ENCODE peak calls at places on chromosomes 4 and X, in seven cellular contexts. One of them, this sample, is unnamed.

GRCh38 chr4:38170800-38171199 is 210.6 kb downstream of the PTTG2 start:
- DNase-seq in neural progenitor cell: no peak
- DNase-seq in fibroblast of lung: peak; percentile 32
- DNase-seq in left ventricle myocardium inferior: no peak
- DNase-seq in stimulated activated CD8-positive, alpha-beta memory T cell treated with anti-CD3 and anti-CD28 coated beads, Interleukin-7, amount 100 ng/mL, for 1 hour: no peak
- DNase-seq in ovary: no peak
- DNase-seq in T-cell: no peak
- DNase-seq in this sample: no peak

GRCh38 chrX:46959101-46959500 is 46.9 kb downstream of the JADE3 start:
- DNase-seq in neural progenitor cell: no peak
- DNase-seq in fibroblast of lung: no peak
- DNase-seq in left ventricle myocardium inferior: no peak
- DNase-seq in stimulated activated CD8-positive, alpha-beta memory T cell treated with anti-CD3 and anti-CD28 coated beads, Interleukin-7, amount 100 ng/mL, for 1 hour: no peak
- DNase-seq in ovary: no peak
- DNase-seq in T-cell: no peak
- DNase-seq in this sample: no peak

GRCh38 chr4:80071643-80072606 is 1.1 kb downstream of the ANTXR2 start:
- DNase-seq in neural progenitor cell: peak; percentile 67
- DNase-seq in fibroblast of lung: peak; percentile 40
- DNase-seq in left ventricle myocardium inferior: peak; percentile 47
- DNase-seq in stimulated activated CD8-positive, alpha-beta memory T cell treated with anti-CD3 and anti-CD28 coated beads, Interleukin-7, amount 100 ng/mL, for 1 hour: no peak
- DNase-seq in ovary: peak; percentile 66
- DNase-seq in T-cell: peak; percentile 60
- DNase-seq in this sample: peak; percentile 73

GRCh38 chr4:77443941-77444340 is 161.7 kb upstream of the CXCL13 start:
- DNase-seq in neural progenitor cell: no peak
- DNase-seq in fibroblast of lung: peak; percentile 11
- DNase-seq in left ventricle myocardium inferior: no peak
- DNase-seq in stimulated activated CD8-positive, alpha-beta memory T cell treated with anti-CD3 and anti-CD28 coated beads, Interleukin-7, amount 100 ng/mL, for 1 hour: no peak
- DNase-seq in ovary: no peak
- DNase-seq in T-cell: no peak
- DNase-seq in this sample: no peak

GRCh38 chr4:25788839-25789238 is 73.9 kb downstream of the SEL1L3 start:
- DNase-seq in neural progenitor cell: peak; percentile 7
- DNase-seq in fibroblast of lung: no peak
- DNase-seq in left ventricle myocardium inferior: no peak
- DNase-seq in stimulated activated CD8-positive, alpha-beta memory T cell treated with anti-CD3 and anti-CD28 coated beads, Interleukin-7, amount 100 ng/mL, for 1 hour: no peak
- DNase-seq in ovary: no peak
- DNase-seq in T-cell: no peak
- DNase-seq in this sample: no peak

GRCh38 chr4:11079171-11079570 is 349.5 kb downstream of the HS3ST1 start:
- DNase-seq in neural progenitor cell: no peak
- DNase-seq in fibroblast of lung: peak; percentile 67
- DNase-seq in left ventricle myocardium inferior: no peak
- DNase-seq in stimulated activated CD8-positive, alpha-beta memory T cell treated with anti-CD3 and anti-CD28 coated beads, Interleukin-7, amount 100 ng/mL, for 1 hour: no peak
- DNase-seq in ovary: no peak
- DNase-seq in T-cell: no peak
- DNase-seq in this sample: no peak

GRCh38 chr4:5220028-5220427 is 168.7 kb downstream of the STK32B start:
- DNase-seq in neural progenitor cell: peak; percentile 70
- DNase-seq in fibroblast of lung: peak; percentile 31
- DNase-seq in left ventricle myocardium inferior: no peak
- DNase-seq in stimulated activated CD8-positive, alpha-beta memory T cell treated with anti-CD3 and anti-CD28 coated beads, Interleukin-7, amount 100 ng/mL, for 1 hour: no peak
- DNase-seq in ovary: no peak
- DNase-seq in T-cell: no peak
- DNase-seq in this sample: no peak

GRCh38 chrX:35919536-35920309 is at the start of gene CFAP47:
- DNase-seq in neural progenitor cell: peak; percentile 86
- DNase-seq in fibroblast of lung: no peak
- DNase-seq in left ventricle myocardium inferior: no peak
- DNase-seq in stimulated activated CD8-positive, alpha-beta memory T cell treated with anti-CD3 and anti-CD28 coated beads, Interleukin-7, amount 100 ng/mL, for 1 hour: no peak
- DNase-seq in ovary: no peak
- DNase-seq in T-cell: no peak
- DNase-seq in this sample: no peak

GRCh38 chr4:108303488-108304177 is 134.9 kb upstream of the LEF1 start:
- DNase-seq in neural progenitor cell: no peak
- DNase-seq in fibroblast of lung: peak; percentile 75
- DNase-seq in left ventricle myocardium inferior: no peak
- DNase-seq in stimulated activated CD8-positive, alpha-beta memory T cell treated with anti-CD3 and anti-CD28 coated beads, Interleukin-7, amount 100 ng/mL, for 1 hour: no peak
- DNase-seq in ovary: no peak
- DNase-seq in T-cell: no peak
- DNase-seq in this sample: no peak

GRCh38 chr4:38757945-38758344 is 24.8 kb downstream of the TLR10 start:
- DNase-seq in neural progenitor cell: peak; percentile 15
- DNase-seq in fibroblast of lung: no peak
- DNase-seq in left ventricle myocardium inferior: no peak
- DNase-seq in stimulated activated CD8-positive, alpha-beta memory T cell treated with anti-CD3 and anti-CD28 coated beads, Interleukin-7, amount 100 ng/mL, for 1 hour: no peak
- DNase-seq in ovary: no peak
- DNase-seq in T-cell: no peak
- DNase-seq in this sample: no peak

This sample was measured in Peyer's patch.